ENCODE peak calls at places on chromosomes 5 and 9, in five cellular contexts. E is HL-60, J is IMR-90, C is thoracic aorta, G is endothelial cell. Z is an unnamed sample.

GRCh38 chr5:135110941-135111596 is 77.0 kb upstream of the PITX1 start:
- DNase-seq in E (no peak), G (no peak), C (no peak), J (no peak), Z (peak; percentile 81)

GRCh38 chr5:73384861-73385260 is 63.7 kb downstream of the FOXD1 start:
- DNase-seq in C (no peak), G (no peak), E (no peak), J (no peak), Z (no peak)

GRCh38 chr5:118405650-118406061 is 582.7 kb downstream of the DTWD2 start:
- DNase-seq in G (no peak), E (no peak), J (no peak), C (no peak), Z (peak; percentile 2)

GRCh38 chr5:80187274-80187673 is 68.6 kb downstream of the SERINC5 start:
- DNase-seq in J (no peak), G (no peak), C (no peak), E (no peak), Z (no peak)

GRCh38 chr9:123763910-123764588 is 165.9 kb downstream of the DENND1A start:
- DNase-seq in C (no peak), E (no peak), G (no peak), J (peak; percentile 84), Z (no peak)

GRCh38 chr9:93085676-93086075 is 10.3 kb upstream of the CARD19 start:
- DNase-seq in G (no peak), E (no peak), J (no peak), C (no peak), Z (no peak)

GRCh38 chr5:137612576-137612975 is 113.5 kb upstream of the SPOCK1 start:
- DNase-seq in J (no peak), G (no peak), E (no peak), C (no peak), Z (no peak)

GRCh38 chr5:54990751-54991349 is 5.5 kb upstream of the ESM1 start:
- DNase-seq in E (no peak), J (peak; percentile 84), C (no peak), G (no peak), Z (peak; percentile 42)

GRCh38 chr5:154697335-154697734 is 57.8 kb upstream of the LARP1 start:
- DNase-seq in C (no peak), J (peak; percentile 66), E (no peak), G (no peak), Z (no peak)

GRCh38 chr5:146622391-146622790 is 106.4 kb upstream of the GPR151 start:
- DNase-seq in G (no peak), J (no peak), C (no peak), E (no peak), Z (no peak)
- TF ChIP-seq CTCF in G (peak; percentile 62), J (peak; percentile 22), C (peak; percentile 16), E (peak; percentile 7), Z (peak; percentile 44)

DNA sequence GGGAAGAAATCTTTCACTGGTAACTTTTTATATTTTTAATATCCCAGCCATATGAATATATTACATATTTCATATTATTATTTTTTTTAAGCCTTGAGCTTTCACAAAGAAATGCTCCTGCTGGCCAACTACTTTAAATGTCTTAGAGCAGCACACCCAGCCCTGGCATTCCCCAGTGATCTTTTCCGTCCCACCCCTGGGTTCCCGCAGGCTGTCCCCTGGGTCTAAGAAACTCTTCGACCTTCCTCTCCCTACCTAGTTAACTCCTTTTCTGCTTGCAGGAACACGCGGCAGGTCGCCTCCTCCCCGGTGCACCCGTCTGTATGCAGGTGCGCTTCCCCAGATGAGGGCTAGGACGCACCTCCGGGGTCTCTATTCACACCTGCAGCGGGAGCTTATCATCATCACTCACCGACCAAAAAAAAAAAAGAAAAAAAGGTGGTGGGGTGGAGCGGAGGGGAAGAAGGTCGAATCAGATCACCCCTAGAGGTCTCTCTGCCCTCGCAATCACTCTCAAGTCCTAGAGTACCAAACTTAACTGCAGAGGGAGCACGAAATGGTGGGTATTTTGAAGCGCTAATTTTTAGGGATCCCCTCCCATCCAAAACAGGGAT is 696 bp downstream of the ZFP62 start:
- DNase-seq in J (no peak), G (peak; percentile 15), C (no peak), E (peak; percentile 56), Z (peak; percentile 74)
- TF ChIP-seq CTCF in J (no peak), G (no peak), C (no peak), E (no peak), Z (peak; percentile 37)

GRCh38 chr5:102600964-102601363 is 102.2 kb upstream of the SLCO6A1 start:
- DNase-seq in G (no peak), E (no peak), J (peak; percentile 13), C (no peak), Z (peak; percentile 61)
- TF ChIP-seq CTCF in G (no peak), E (no peak), J (no peak), C (no peak), Z (no peak)

GRCh38 chr5:33381243-33381642 is 59.5 kb upstream of the TARS1 start:
- DNase-seq in C (no peak), J (no peak), E (no peak), G (no peak), Z (no peak)

GRCh38 chr5:33375900-33376299 is 64.9 kb upstream of the TARS1 start:
- DNase-seq in J (no peak), G (no peak), E (no peak), C (no peak), Z (no peak)

DNA sequence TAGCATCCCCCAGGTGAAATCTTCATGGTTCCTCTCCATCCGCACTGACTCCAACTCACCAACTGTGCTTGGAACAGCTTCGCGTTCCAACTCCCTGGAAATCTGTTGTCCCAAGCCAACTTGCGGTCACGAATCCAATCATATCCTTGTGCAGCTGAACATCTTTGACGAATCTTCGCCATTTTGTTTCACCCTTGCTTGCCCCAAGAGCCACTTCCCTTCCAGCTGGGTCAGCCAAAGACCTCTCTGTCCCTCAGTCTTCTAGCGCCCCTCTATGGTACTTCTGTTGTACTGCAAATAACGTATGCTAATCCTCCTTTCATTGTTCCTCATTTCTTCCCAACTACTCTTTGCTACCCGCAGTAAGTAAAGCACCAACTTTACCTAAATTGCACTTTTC is 61.0 kb upstream of the TARS1 start:
- DNase-seq in E (peak; percentile 26), C (no peak), J (peak; percentile 47), G (peak; percentile 31), Z (peak; percentile 33)
- TF ChIP-seq CTCF in E (peak; percentile 38), C (peak; percentile 22), J (peak; percentile 57), G (peak; percentile 54), Z (peak; percentile 15)

DNA sequence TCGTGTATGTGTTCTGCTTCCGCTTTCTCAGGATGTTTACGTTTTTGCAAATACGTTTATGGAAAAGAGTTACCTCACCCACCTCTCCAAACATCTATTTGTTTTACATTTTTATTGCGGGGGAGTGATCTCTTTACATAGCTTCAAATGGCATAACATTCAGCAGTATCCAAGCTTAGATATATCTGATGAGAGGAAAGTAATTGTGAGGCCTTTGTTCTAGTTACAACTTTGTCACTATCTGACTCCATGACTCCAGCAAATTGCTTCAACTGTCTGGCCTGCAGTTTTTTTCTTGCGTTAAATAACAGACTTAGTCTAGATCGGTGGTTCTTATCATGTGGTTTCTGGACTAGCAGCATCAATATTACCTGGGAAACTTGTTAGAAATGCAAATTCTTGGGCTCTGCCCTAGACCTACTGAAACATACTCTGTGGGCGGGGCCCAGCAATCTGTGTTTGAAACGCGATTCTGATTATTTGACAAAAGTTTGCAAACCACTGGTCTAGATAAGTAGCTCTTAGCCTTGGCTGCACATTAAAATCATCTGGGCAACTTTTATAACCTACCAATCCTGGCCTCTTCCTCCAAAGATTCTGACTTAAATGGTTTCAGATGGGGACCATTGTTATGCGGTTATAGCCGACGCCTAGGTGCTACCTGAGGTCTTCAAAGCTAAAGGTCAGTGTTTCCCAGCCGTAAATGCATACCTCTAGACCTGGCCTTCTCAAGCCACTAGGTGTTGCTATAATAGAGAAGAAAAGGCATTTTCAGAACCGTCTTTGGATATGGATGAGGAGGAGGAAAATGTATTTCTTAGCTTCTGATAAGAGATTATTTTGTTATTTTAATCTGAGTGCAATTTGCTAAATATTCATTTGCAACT is 73.9 kb downstream of the C9orf85 start:
- DNase-seq in C (no peak), E (no peak), J (peak; percentile 15), G (no peak), Z (no peak)
- TF ChIP-seq CTCF in C (no peak), E (no peak), J (no peak), G (no peak), Z (no peak)

GRCh38 chr5:1005904-1006655 is 2.5 kb upstream of the NKD2 start:
- DNase-seq in C (no peak), G (peak; percentile 3), E (no peak), J (no peak), Z (no peak)

GRCh38 chr5:1003296-1003937 is 5.2 kb upstream of the NKD2 start:
- DNase-seq in J (no peak), E (no peak), C (peak; percentile 2), G (no peak), Z (peak; percentile 93)

GRCh38 chr5:1005362-1005851 is 3.2 kb upstream of the NKD2 start:
- DNase-seq in E (no peak), G (peak; percentile 3), J (no peak), C (no peak), Z (no peak)

GRCh38 chr5:1006656-1007071 is 1.9 kb upstream of the NKD2 start:
- DNase-seq in E (no peak), J (no peak), C (no peak), G (no peak), Z (no peak)

DNA sequence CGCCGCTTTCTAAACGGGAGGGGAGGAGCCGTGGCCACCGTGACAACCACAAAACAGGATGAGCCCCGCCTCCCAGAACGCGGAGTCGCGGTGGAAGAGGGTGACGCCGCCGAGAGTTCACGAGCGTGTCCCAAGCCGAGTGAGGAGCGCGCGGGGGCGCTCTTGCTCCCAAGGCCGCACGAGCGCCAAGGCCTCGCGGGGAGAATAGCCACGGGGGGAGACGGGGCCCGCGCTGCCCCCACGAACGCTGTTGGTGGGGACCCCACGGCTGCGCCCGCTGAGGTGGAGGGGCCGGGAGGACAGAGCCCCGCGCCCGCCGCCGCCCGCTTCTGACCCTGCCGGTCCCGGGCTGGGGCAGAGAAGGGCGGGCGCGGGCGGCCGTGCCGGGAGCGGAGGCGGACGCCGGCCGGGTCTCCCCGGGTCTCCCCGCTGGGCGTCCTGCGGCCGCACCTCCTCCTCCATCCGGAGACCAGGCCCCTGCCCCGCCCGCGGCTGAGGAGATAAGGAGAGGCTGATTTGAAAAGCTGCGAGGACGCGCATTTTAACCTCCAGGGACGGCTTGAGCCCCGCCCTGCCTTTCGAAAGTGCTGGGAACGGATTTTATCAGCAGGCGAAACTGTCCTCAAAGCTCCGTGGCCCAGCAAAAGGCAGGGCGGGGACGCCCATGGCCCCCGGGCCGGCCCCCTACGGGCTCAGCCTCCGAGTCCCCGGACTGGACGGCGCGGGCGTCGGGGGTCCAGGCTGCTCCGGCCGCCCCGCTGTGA is 3.8 kb upstream of the NKD2 start:
- DNase-seq in E (peak; percentile 29), J (peak; percentile 16), C (peak; percentile 10), G (peak; percentile 66), Z (no peak)
- TF ChIP-seq CTCF in E (peak; percentile 13), J (peak; percentile 36), C (no peak), G (no peak), Z (peak; percentile 17)

DNA sequence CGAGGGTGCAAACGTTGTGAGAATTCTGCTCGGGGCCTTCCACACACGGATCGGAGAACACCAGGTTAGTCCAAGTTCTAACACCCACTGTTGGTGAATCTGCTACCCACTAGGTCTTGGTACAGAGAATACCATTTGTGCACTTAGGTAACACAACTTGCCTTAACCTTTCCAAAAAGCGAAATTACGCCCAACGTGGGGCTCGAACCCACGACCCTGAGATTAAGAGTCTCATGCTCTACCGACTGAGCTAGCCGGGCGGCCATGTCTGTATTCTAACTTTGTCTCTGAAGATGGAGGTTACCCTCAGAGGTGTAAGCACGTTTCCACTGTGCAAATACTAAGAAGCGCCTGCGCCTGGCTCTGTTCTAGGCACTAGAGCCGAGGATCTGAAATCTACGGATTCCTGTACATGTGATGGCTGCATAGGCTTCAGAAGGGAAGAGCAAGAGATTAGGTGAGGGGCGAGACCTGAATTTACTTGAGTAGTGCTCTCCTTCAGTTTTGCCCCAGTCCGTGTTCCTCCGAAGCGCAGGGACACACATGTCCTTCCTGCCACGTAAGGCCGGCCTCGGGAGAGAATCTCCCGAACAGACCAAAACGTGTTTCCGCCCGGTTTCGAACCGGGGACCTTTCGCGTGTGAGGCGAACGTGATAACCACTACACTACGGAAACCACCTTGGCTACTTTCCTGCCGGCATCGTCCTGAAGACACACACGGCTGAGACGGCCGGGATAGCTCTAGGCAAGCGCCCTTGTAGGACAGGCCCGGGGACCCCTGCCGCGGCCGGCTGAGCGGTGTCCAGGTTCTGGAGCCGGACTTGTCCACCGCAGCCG is 1.1 kb upstream of the TRIM41 start:
- DNase-seq in G (peak; percentile 98), C (peak; percentile 83), J (peak; percentile 98), E (peak; percentile 95), Z (peak; percentile 98)
- TF ChIP-seq CTCF in G (no peak), C (no peak), J (no peak), E (no peak), Z (no peak)